ENCODE peak calls at places on chromosome 20, in nine cellular contexts. One of them, this sample, is unnamed.

GRCh38 chr20:32509639-32510066 is 75.5 kb downstream of the NOL4L start:
- DNase-seq in H9: peak; percentile 26
- DNase-seq in GM13977: no peak
- DNase-seq in PC-3: peak; percentile 85
- DNase-seq in psoas muscle: no peak
- DNase-seq in choroid plexus epithelial cell: no peak
- DNase-seq in WERI-Rb-1: no peak
- DNase-seq in transverse colon: peak; percentile 47
- DNase-seq in adrenal gland: no peak
- DNase-seq in this sample: peak; percentile 24

GRCh38 chr20:10434467-10434831 is 427 bp upstream of the MKKS start:
- DNase-seq in PC-3: peak; percentile 99
- DNase-seq in GM13977: peak; percentile 69
- DNase-seq in transverse colon: peak; percentile 95
- DNase-seq in adrenal gland: peak; percentile 93
- DNase-seq in WERI-Rb-1: peak; percentile 93
- DNase-seq in choroid plexus epithelial cell: peak; percentile 100
- DNase-seq in psoas muscle: peak; percentile 95
- DNase-seq in H9: peak; percentile 96
- DNase-seq in this sample: peak; percentile 95

GRCh38 chr20:3970016-3970415 is 45.3 kb downstream of the RNF24 start:
- DNase-seq in WERI-Rb-1: no peak
- DNase-seq in H9: peak; percentile 36
- DNase-seq in GM13977: no peak
- DNase-seq in PC-3: no peak
- DNase-seq in choroid plexus epithelial cell: no peak
- DNase-seq in transverse colon: peak; percentile 29
- DNase-seq in adrenal gland: no peak
- DNase-seq in psoas muscle: no peak
- DNase-seq in this sample: no peak

GRCh38 chr20:64157878-64158277 is 6.4 kb upstream of the MYT1 start:
- DNase-seq in transverse colon: no peak
- DNase-seq in GM13977: no peak
- DNase-seq in PC-3: no peak
- DNase-seq in WERI-Rb-1: no peak
- DNase-seq in choroid plexus epithelial cell: no peak
- DNase-seq in psoas muscle: no peak
- DNase-seq in H9: no peak
- DNase-seq in adrenal gland: no peak
- DNase-seq in this sample: no peak

GRCh38 chr20:22825546-22825945 is 209.6 kb upstream of the SSTR4 start:
- DNase-seq in WERI-Rb-1: no peak
- DNase-seq in GM13977: no peak
- DNase-seq in PC-3: no peak
- DNase-seq in choroid plexus epithelial cell: no peak
- DNase-seq in psoas muscle: no peak
- DNase-seq in transverse colon: no peak
- DNase-seq in H9: no peak
- DNase-seq in adrenal gland: no peak
- DNase-seq in this sample: no peak

GRCh38 chr20:12394786-12395185 is 477.1 kb downstream of the BTBD3 start:
- DNase-seq in PC-3: peak; percentile 70
- DNase-seq in transverse colon: no peak
- DNase-seq in H9: peak; percentile 69
- DNase-seq in WERI-Rb-1: peak; percentile 67
- DNase-seq in psoas muscle: no peak
- DNase-seq in adrenal gland: no peak
- DNase-seq in GM13977: no peak
- DNase-seq in choroid plexus epithelial cell: peak; percentile 77
- DNase-seq in this sample: no peak

GRCh38 chr20:13586133-13586532 is 52.6 kb downstream of the TASP1 start:
- DNase-seq in H9: no peak
- DNase-seq in WERI-Rb-1: no peak
- DNase-seq in adrenal gland: no peak
- DNase-seq in PC-3: no peak
- DNase-seq in choroid plexus epithelial cell: no peak
- DNase-seq in psoas muscle: no peak
- DNase-seq in transverse colon: no peak
- DNase-seq in GM13977: no peak
- DNase-seq in this sample: no peak

GRCh38 chr20:56956536-56956935 is 309.9 kb downstream of the BMP7 start:
- DNase-seq in psoas muscle: no peak
- DNase-seq in choroid plexus epithelial cell: no peak
- DNase-seq in transverse colon: no peak
- DNase-seq in adrenal gland: no peak
- DNase-seq in GM13977: no peak
- DNase-seq in H9: no peak
- DNase-seq in PC-3: peak; percentile 37
- DNase-seq in WERI-Rb-1: no peak
- DNase-seq in this sample: no peak

GRCh38 chr20:56628015-56628872 is 862 bp upstream of the TFAP2C start:
- DNase-seq in PC-3: peak; percentile 45
- DNase-seq in H9: peak; percentile 49
- DNase-seq in adrenal gland: no peak
- DNase-seq in choroid plexus epithelial cell: peak; percentile 14
- DNase-seq in GM13977: peak; percentile 52
- DNase-seq in transverse colon: no peak
- DNase-seq in psoas muscle: no peak
- DNase-seq in WERI-Rb-1: no peak
- DNase-seq in this sample: no peak

GRCh38 chr20:43893930-43894329 is 20.7 kb upstream of the TOX2 start:
- DNase-seq in adrenal gland: no peak
- DNase-seq in psoas muscle: no peak
- DNase-seq in PC-3: no peak
- DNase-seq in GM13977: no peak
- DNase-seq in WERI-Rb-1: no peak
- DNase-seq in H9: no peak
- DNase-seq in transverse colon: no peak
- DNase-seq in choroid plexus epithelial cell: no peak
- DNase-seq in this sample: no peak

GRCh38 chr20:45945678-45946148 is 11.2 kb downstream of the PCIF1 start:
- DNase-seq in GM13977: no peak
- DNase-seq in adrenal gland: peak; percentile 62
- DNase-seq in choroid plexus epithelial cell: peak; percentile 89
- DNase-seq in H9: no peak
- DNase-seq in psoas muscle: no peak
- DNase-seq in WERI-Rb-1: no peak
- DNase-seq in transverse colon: no peak
- DNase-seq in PC-3: no peak
- DNase-seq in this sample: no peak

GRCh38 chr20:24732599-24732998 is 216.5 kb upstream of the CST7 start:
- DNase-seq in transverse colon: no peak
- DNase-seq in WERI-Rb-1: no peak
- DNase-seq in choroid plexus epithelial cell: no peak
- DNase-seq in psoas muscle: no peak
- DNase-seq in PC-3: no peak
- DNase-seq in H9: no peak
- DNase-seq in adrenal gland: no peak
- DNase-seq in GM13977: no peak
- DNase-seq in this sample: no peak

GRCh38 chr20:13723015-13723414 is 61.7 kb downstream of the ESF1 start:
- DNase-seq in PC-3: no peak
- DNase-seq in choroid plexus epithelial cell: peak; percentile 44
- DNase-seq in psoas muscle: no peak
- DNase-seq in GM13977: no peak
- DNase-seq in H9: no peak
- DNase-seq in transverse colon: no peak
- DNase-seq in adrenal gland: no peak
- DNase-seq in WERI-Rb-1: peak; percentile 59
- DNase-seq in this sample: no peak

GRCh38 chr20:63968136-63968927 is 1.4 kb downstream of the ZNF512B start:
- DNase-seq in PC-3: no peak
- DNase-seq in GM13977: no peak
- DNase-seq in choroid plexus epithelial cell: no peak
- DNase-seq in adrenal gland: peak; percentile 31
- DNase-seq in psoas muscle: no peak
- DNase-seq in H9: peak; percentile 23
- DNase-seq in WERI-Rb-1: no peak
- DNase-seq in transverse colon: peak; percentile 7
- DNase-seq in this sample: no peak

GRCh38 chr20:23156842-23157423 is 70.8 kb upstream of the CD93 start:
- DNase-seq in adrenal gland: no peak
- DNase-seq in transverse colon: no peak
- DNase-seq in choroid plexus epithelial cell: no peak
- DNase-seq in GM13977: no peak
- DNase-seq in psoas muscle: no peak
- DNase-seq in H9: no peak
- DNase-seq in WERI-Rb-1: no peak
- DNase-seq in PC-3: no peak
- DNase-seq in this sample: no peak

GRCh38 chr20:18019068-18019467 is 38.6 kb downstream of the OVOL2 start:
- DNase-seq in WERI-Rb-1: peak; percentile 23
- DNase-seq in transverse colon: no peak
- DNase-seq in choroid plexus epithelial cell: peak; percentile 71
- DNase-seq in psoas muscle: no peak
- DNase-seq in H9: peak; percentile 67
- DNase-seq in GM13977: peak; percentile 74
- DNase-seq in adrenal gland: no peak
- DNase-seq in PC-3: peak; percentile 23
- DNase-seq in this sample: no peak

GRCh38 chr20:36726168-36726567 is 19.7 kb downstream of the NDRG3 start:
- DNase-seq in adrenal gland: peak; percentile 33
- DNase-seq in transverse colon: no peak
- DNase-seq in choroid plexus epithelial cell: no peak
- DNase-seq in psoas muscle: no peak
- DNase-seq in GM13977: no peak
- DNase-seq in PC-3: no peak
- DNase-seq in H9: no peak
- DNase-seq in WERI-Rb-1: no peak
- DNase-seq in this sample: no peak

DNA sequence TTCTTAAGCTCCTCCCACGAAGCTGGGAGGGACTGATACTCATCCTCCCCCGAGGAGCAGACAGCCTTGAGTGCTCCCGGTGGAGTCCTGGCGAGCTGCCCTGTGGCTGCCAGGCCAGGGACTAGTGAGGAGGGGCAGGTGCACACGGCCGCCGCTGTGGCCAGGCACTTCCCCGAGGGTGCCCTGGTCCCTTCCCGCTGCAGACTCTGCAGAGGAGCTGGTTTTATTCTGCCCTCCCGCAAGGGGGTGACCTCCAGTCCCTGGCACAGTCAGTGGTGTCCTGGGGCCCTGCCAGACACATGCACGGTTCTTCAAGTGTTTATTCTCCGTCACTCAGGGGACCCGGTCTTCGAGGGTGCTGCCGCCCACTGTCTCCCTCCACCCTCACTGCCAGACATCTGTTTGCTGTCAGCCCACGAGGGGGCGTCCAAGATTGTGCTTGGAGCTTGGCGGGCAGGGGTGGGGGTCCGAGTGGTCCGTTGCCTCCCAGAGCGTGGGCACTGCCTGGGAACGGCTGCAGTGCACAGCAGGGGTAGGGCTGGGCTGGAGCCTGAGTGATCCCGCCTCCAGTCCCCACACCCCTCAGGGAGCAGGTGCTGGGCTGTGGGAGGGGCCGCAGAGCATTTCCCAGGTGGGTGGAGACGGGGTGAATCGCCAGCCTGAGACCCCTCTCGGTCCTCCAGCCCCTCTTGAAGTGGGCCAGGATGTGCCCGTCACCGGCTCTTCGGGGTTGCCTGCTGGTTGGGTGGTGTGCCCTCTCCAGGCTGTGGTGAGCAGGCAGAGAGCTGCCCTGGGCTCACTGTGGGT is 3.1 kb upstream of the CABLES2 start:
- DNase-seq in WERI-Rb-1: peak; percentile 85
- DNase-seq in psoas muscle: peak; percentile 61
- DNase-seq in transverse colon: peak; percentile 73
- DNase-seq in PC-3: peak; percentile 59
- DNase-seq in H9: peak; percentile 73
- DNase-seq in adrenal gland: peak; percentile 87
- DNase-seq in choroid plexus epithelial cell: peak; percentile 26
- DNase-seq in GM13977: peak; percentile 79
- DNase-seq in this sample: no peak
- TF ChIP-seq CTCF in WERI-Rb-1: peak; percentile 76
- TF ChIP-seq CTCF in psoas muscle: peak; percentile 42
- TF ChIP-seq CTCF in transverse colon: peak; percentile 40
- TF ChIP-seq CTCF in PC-3: peak; percentile 85
- TF ChIP-seq CTCF in H9: peak; percentile 80
- TF ChIP-seq CTCF in adrenal gland: no peak
- TF ChIP-seq CTCF in choroid plexus epithelial cell: peak; percentile 77
- TF ChIP-seq CTCF in GM13977: peak; percentile 66
- TF ChIP-seq CTCF in this sample: peak; percentile 82

DNA sequence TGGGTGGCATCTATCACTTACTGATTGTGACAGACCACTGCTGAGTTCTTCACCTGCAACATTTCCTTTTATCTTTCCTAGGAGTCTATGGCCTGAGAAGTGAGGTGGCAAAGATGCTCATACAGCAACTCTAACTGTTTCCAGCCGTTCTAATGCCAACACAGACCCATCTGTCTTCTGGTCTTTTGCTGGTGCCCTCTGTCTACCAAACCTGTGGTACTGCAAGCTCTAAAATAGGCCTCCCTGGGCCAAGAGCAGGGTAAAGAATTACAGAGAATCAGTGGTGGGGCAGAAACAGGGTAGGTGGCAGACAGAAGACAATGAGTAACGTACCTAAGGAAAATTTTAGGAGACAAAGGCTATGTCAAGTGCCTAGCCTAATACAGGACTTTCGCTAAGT is 611.0 kb upstream of the FLRT3 start:
- DNase-seq in GM13977: no peak
- DNase-seq in choroid plexus epithelial cell: peak; percentile 13
- DNase-seq in PC-3: peak; percentile 35
- DNase-seq in WERI-Rb-1: no peak
- DNase-seq in transverse colon: no peak
- DNase-seq in H9: no peak
- DNase-seq in adrenal gland: no peak
- DNase-seq in psoas muscle: no peak
- DNase-seq in this sample: no peak
- TF ChIP-seq CTCF in GM13977: no peak
- TF ChIP-seq CTCF in choroid plexus epithelial cell: peak; percentile 32
- TF ChIP-seq CTCF in PC-3: peak; percentile 55
- TF ChIP-seq CTCF in WERI-Rb-1: peak; percentile 31
- TF ChIP-seq CTCF in transverse colon: no peak
- TF ChIP-seq CTCF in H9: peak; percentile 43
- TF ChIP-seq CTCF in adrenal gland: no peak
- TF ChIP-seq CTCF in psoas muscle: no peak
- TF ChIP-seq CTCF in this sample: peak; percentile 41

GRCh38 chr20:58621906-58622548 is 29.1 kb upstream of the STX16 start:
- DNase-seq in adrenal gland: no peak
- DNase-seq in WERI-Rb-1: no peak
- DNase-seq in psoas muscle: no peak
- DNase-seq in GM13977: no peak
- DNase-seq in PC-3: no peak
- DNase-seq in H9: no peak
- DNase-seq in transverse colon: no peak
- DNase-seq in choroid plexus epithelial cell: no peak
- DNase-seq in this sample: no peak
- TF ChIP-seq CTCF in adrenal gland: no peak
- TF ChIP-seq CTCF in WERI-Rb-1: peak; percentile 11
- TF ChIP-seq CTCF in psoas muscle: peak; percentile 6
- TF ChIP-seq CTCF in GM13977: no peak
- TF ChIP-seq CTCF in PC-3: peak; percentile 50
- TF ChIP-seq CTCF in H9: peak; percentile 41
- TF ChIP-seq CTCF in transverse colon: no peak
- TF ChIP-seq CTCF in choroid plexus epithelial cell: peak; percentile 42
- TF ChIP-seq CTCF in this sample: peak; percentile 41

DNA sequence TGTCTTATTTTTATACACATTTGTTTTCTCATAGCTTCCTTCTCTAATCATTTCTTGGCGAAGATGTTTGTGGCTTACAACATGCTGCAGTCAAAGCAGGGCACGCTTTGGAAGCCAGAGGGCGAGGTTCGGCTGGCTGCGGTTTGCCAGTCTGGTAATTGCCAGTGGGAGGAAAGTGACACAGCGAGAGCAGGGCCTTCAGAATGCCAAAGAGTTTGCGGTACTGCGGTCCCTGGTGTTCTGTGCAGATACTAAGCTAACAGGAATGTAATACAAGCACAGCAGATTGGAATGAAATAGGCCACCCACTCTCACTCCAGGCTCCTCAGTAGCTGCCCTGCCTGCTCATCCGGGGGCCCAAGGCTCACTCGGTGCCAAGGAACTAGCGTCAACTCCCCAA is 58.7 kb upstream of the TGM3 start:
- DNase-seq in adrenal gland: no peak
- DNase-seq in psoas muscle: peak; percentile 76
- DNase-seq in WERI-Rb-1: no peak
- DNase-seq in choroid plexus epithelial cell: peak; percentile 65
- DNase-seq in transverse colon: peak; percentile 34
- DNase-seq in H9: peak; percentile 38
- DNase-seq in PC-3: peak; percentile 69
- DNase-seq in GM13977: no peak
- DNase-seq in this sample: no peak
- TF ChIP-seq CTCF in adrenal gland: no peak
- TF ChIP-seq CTCF in psoas muscle: peak; percentile 33
- TF ChIP-seq CTCF in WERI-Rb-1: no peak
- TF ChIP-seq CTCF in choroid plexus epithelial cell: no peak
- TF ChIP-seq CTCF in transverse colon: no peak
- TF ChIP-seq CTCF in H9: peak; percentile 27
- TF ChIP-seq CTCF in PC-3: peak; percentile 35
- TF ChIP-seq CTCF in GM13977: no peak
- TF ChIP-seq CTCF in this sample: peak; percentile 48